ENCODE peak calls at places on chromosome X, in four cellular contexts. D is GM13976, T is astrocyte, U is H1. X is an unnamed sample.

GRCh38 chrX:13254076-13254785 is 65.6 kb downstream of the ATXN3L start:
- DNase-seq in D (no peak), T (peak), U (no peak), X (peak)

GRCh38 chrX:41984628-41985027 is 61.3 kb upstream of the CASK start:
- DNase-seq in D (no peak), T (peak), U (no peak), X (no peak)

GRCh38 chrX:123884809-123885408 is 25.1 kb downstream of the XIAP start:
- DNase-seq in D (peak), T (peak), U (no peak), X (peak)

GRCh38 chrX:2401201-2401589 is 99.6 kb downstream of the DHRSX start:
- DNase-seq in D (no peak), T (peak), U (no peak), X (no peak)

GRCh38 chrX:48487362-48487785 is 11.4 kb downstream of the FTSJ1 start:
- DNase-seq in D (no peak), T (peak), U (no peak), X (peak)

GRCh38 chrX:17377047-17377692 is 2.2 kb downstream of the NHS start:
- DNase-seq in D (no peak), T (peak), U (peak), X (peak)

GRCh38 chrX:16771483-16772398 is 14.5 kb upstream of the TXLNG start:
- DNase-seq in D (no peak), T (peak), U (peak), X (peak)

GRCh38 chrX:94932278-94932965 is 1258.4 kb downstream of the FAM133A start:
- DNase-seq in D (no peak), T (no peak), U (no peak), X (no peak)

GRCh38 chrX:37684426-37684825 is 1.2 kb upstream of the XK start:
- DNase-seq in D (no peak), T (no peak), U (no peak), X (no peak)

GRCh38 chrX:143094501-143095110 is 68.9 kb downstream of the SPANXN4 start:
- DNase-seq in D (no peak), T (no peak), U (no peak), X (peak)

GRCh38 chrX:74420194-74421035 is 878 bp upstream of the SLC16A2 start:
- DNase-seq in D (no peak), T (peak), U (peak), X (peak)

GRCh38 chrX:143058096-143058495 is 32.4 kb downstream of the SPANXN4 start:
- DNase-seq in D (no peak), T (no peak), U (no peak), X (no peak)

GRCh38 chrX:154350429-154351182 is 23.8 kb downstream of the FLNA start:
- DNase-seq in D (no peak), T (no peak), U (no peak), X (no peak)

GRCh38 chrX:147072747-147073146 is 258.2 kb upstream of the CXorf51A start:
- DNase-seq in D (no peak), T (no peak), U (no peak), X (no peak)

GRCh38 chrX:105822138-105823091 is at the start of gene NRK:
- DNase-seq in D (peak), T (peak), U (peak), X (peak)

GRCh38 chrX:13652256-13653021 is 502 bp upstream of the TCEANC start:
- DNase-seq in D (no peak), T (peak), U (no peak), X (peak)

GRCh38 chrX:154731203-154731602 is 19.7 kb downstream of the GAB3 start:
- DNase-seq in D (no peak), T (no peak), U (no peak), X (no peak)

GRCh38 chrX:71253253-71254091 is 468 bp downstream of the ZMYM3 start:
- DNase-seq in D (peak), T (peak), U (peak), X (peak)

GRCh38 chrX:23493941-23494374 is 159.3 kb downstream of the PTCHD1 start:
- DNase-seq in D (no peak), T (peak), U (no peak), X (peak)

GRCh38 chrX:103310592-103311400 is at the start of gene BEX2:
- DNase-seq in D (peak), T (no peak), U (peak), X (peak)

DNA sequence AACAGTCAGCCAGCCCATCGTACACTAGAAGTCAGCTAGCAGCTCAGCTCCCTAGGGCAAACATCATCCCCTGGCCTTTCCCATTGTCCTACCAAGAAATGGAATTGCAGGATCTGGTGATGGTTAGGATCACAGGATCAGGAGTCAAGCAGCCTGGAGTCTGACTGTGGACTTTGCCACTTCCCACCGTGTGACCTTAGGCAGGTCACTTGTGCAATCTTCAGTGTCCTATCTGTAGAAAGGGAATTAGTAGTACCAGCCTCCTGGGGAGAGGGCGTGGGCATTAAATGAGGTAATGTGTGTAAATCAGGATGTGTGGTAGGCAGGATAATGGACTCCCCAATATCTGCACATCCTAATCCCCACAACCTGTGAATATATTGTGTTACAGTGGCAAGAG is 38.6 kb upstream of the APLN start:
- DNase-seq in D (no peak), T (no peak), U (no peak), X (no peak)
- TF ChIP-seq CTCF in D (no peak), T (no peak), U (no peak), X (no peak)

GRCh38 chrX:6292599-6292998 is 63.9 kb upstream of the NLGN4X start:
- DNase-seq in D (no peak), T (no peak), U (no peak), X (no peak)
- TF ChIP-seq CTCF in D (no peak), T (no peak), U (peak), X (no peak)

GRCh38 chrX:77949840-77950239 is 19.6 kb downstream of the PGAM4 start:
- DNase-seq in D (no peak), T (no peak), U (no peak), X (no peak)

GRCh38 chrX:77945910-77946309 is 23.5 kb downstream of the PGAM4 start:
- DNase-seq in D (no peak), T (no peak), U (no peak), X (no peak)

GRCh38 chrX:77946571-77946970 is 22.9 kb downstream of the PGAM4 start:
- DNase-seq in D (no peak), T (no peak), U (no peak), X (no peak)
- TF ChIP-seq CTCF in D (no peak), T (no peak), U (no peak), X (no peak)

GRCh38 chrX:19543020-19543715 is 27.9 kb upstream of the MAP3K15 start:
- DNase-seq in D (no peak), T (no peak), U (no peak), X (no peak)

GRCh38 chrX:19545651-19546050 is 30.3 kb upstream of the MAP3K15 start:
- DNase-seq in D (no peak), T (no peak), U (no peak), X (no peak)

GRCh38 chrX:19543951-19544359 is 28.6 kb upstream of the MAP3K15 start:
- DNase-seq in D (no peak), T (no peak), U (no peak), X (no peak)

GRCh38 chrX:19541931-19542330 is 26.6 kb upstream of the MAP3K15 start:
- DNase-seq in D (no peak), T (no peak), U (no peak), X (no peak)

GRCh38 chrX:19544693-19545305 is 29.5 kb upstream of the MAP3K15 start:
- DNase-seq in D (peak), T (peak), U (no peak), X (peak)
- TF ChIP-seq CTCF in D (peak), T (peak), U (peak), X (peak)

GRCh38 chrX:131724292-131724691 is 180.4 kb downstream of the OR13H1 start:
- DNase-seq in D (no peak), T (no peak), U (no peak), X (no peak)

GRCh38 chrX:131727778-131728177 is 183.9 kb downstream of the OR13H1 start:
- DNase-seq in D (no peak), T (no peak), U (no peak), X (no peak)

GRCh38 chrX:131729295-131729694 is 185.4 kb downstream of the OR13H1 start:
- DNase-seq in D (peak), T (peak), U (no peak), X (no peak)

GRCh38 chrX:131725001-131725654 is 181.3 kb downstream of the OR13H1 start:
- DNase-seq in D (no peak), T (no peak), U (no peak), X (no peak)

GRCh38 chrX:131728295-131729145 is 184.6 kb downstream of the OR13H1 start:
- DNase-seq in D (peak), T (peak), U (no peak), X (no peak)
- TF ChIP-seq CTCF in D (peak), T (no peak), U (no peak), X (no peak)

GRCh38 chrX:67596839-67597790 is 53.3 kb downstream of the AR start:
- DNase-seq in D (no peak), T (no peak), U (no peak), X (no peak)
- TF ChIP-seq CTCF in D (no peak), T (no peak), U (no peak), X (no peak)

DNA sequence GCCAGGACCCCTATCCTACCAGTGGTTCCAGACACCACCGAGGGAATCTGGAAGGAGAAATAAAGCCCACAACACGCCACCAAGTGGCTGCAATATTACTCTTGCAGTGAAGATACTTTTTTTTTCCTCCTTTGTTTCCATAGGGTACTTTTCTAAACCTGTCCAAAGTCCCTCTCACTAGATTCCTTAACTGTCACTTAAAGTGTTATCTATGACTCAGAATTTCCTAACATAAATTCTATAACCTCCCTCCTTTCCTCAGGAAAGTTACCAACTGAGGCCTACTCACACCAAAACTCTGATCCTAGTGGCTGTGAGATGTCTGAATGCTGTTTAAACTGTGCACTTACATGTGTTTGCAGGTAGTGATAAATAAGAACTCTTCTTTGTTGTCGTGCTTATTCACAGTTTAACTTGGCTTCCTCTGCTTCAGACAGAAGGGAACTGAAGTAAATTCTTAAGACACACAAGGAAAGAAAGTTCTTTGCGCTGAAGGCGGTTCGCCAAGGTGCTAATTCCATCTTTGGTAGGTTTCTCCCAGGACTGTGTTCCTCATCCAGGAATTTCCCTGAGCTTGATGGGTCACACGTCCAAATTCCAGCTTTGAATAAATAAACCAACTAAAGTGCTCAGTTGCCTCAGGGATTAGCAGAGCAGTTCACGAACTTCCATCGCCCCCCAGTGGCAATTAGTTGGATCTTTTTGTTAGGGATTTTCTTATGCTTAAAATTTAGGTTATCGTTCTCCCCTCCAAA is 10.7 kb upstream of the HCCS start:
- DNase-seq in D (no peak), T (peak), U (no peak), X (peak)
- TF ChIP-seq CTCF in D (no peak), T (peak), U (peak), X (peak)

X was measured in fibroblast of pulmonary artery.